ENCODE peak calls at places on chromosomes 11 and 22, in four cellular contexts. O, I, C and D are unnamed samples.

GRCh38 chr11:60700689-60701508 is 1.5 kb downstream of the MS4A8 start:
- DNase-seq in O (no peak), I (peak; percentile 24), C (peak; percentile 72), D (peak; percentile 41)

GRCh38 chr11:59262419-59262818 is 49.7 kb upstream of the MPEG1 start:
- DNase-seq in O (no peak), I (no peak), C (no peak), D (no peak)

GRCh38 chr11:28257761-28258160 is 149.6 kb downstream of the METTL15 start:
- DNase-seq in O (no peak), I (no peak), C (no peak), D (no peak)

GRCh38 chr11:45647786-45648185 is 17.6 kb downstream of the CHST1 start:
- DNase-seq in O (no peak), I (no peak), C (peak; percentile 86), D (no peak)

GRCh38 chr11:73310661-73311393 is 2.8 kb downstream of the ARHGEF17 start:
- DNase-seq in O (no peak), I (no peak), C (no peak), D (no peak)

GRCh38 chr22:47143249-47143938 is 380.9 kb downstream of the TBC1D22A start:
- DNase-seq in O (no peak), I (no peak), C (no peak), D (no peak)

GRCh38 chr11:6928916-6929315 is 2.7 kb downstream of the ZNF215 start:
- DNase-seq in O (no peak), I (no peak), C (peak; percentile 3), D (no peak)

GRCh38 chr11:35237860-35238715 is 99.1 kb downstream of the CD44 start:
- DNase-seq in O (peak; percentile 65), I (peak; percentile 70), C (peak; percentile 90), D (peak; percentile 73)

GRCh38 chr11:75858613-75859012 is 43.6 kb downstream of the UVRAG start:
- DNase-seq in O (peak; percentile 52), I (no peak), C (no peak), D (no peak)

GRCh38 chr11:18365736-18366135 is 28.6 kb upstream of the LDHA start:
- DNase-seq in O (no peak), I (no peak), C (no peak), D (no peak)

GRCh38 chr11:122163420-122163819 is 47.4 kb upstream of the BLID start:
- DNase-seq in O (no peak), I (no peak), C (no peak), D (no peak)

GRCh38 chr22:48277868-48278581 is 1515.6 kb downstream of the TBC1D22A start:
- DNase-seq in O (no peak), I (no peak), C (no peak), D (peak; percentile 50)

GRCh38 chr11:90525962-90526361 is 303.1 kb upstream of the CHORDC1 start:
- DNase-seq in O (no peak), I (no peak), C (no peak), D (no peak)

GRCh38 chr22:47788461-47788860 is 1026.0 kb downstream of the TBC1D22A start:
- DNase-seq in O (no peak), I (no peak), C (no peak), D (no peak)

GRCh38 chr11:47121056-47121455 is 55.6 kb downstream of the ARFGAP2 start:
- DNase-seq in O (no peak), I (no peak), C (no peak), D (no peak)

GRCh38 chr11:65427691-65428577 is 5.3 kb downstream of the NEAT1 start:
- DNase-seq in O (peak; percentile 78), I (peak; percentile 70), C (no peak), D (peak; percentile 71)

GRCh38 chr11:100978442-100978841 is 151.2 kb downstream of the PGR start:
- DNase-seq in O (no peak), I (no peak), C (peak; percentile 20), D (no peak)

GRCh38 chr11:70485326-70486025 is 87.1 kb downstream of the CTTN start:
- DNase-seq in O (no peak), I (no peak), C (no peak), D (no peak)

GRCh38 chr22:28034145-28034759 is 115.2 kb upstream of the PITPNB start:
- DNase-seq in O (no peak), I (no peak), C (no peak), D (no peak)

GRCh38 chr11:10657308-10658271 is 36.0 kb downstream of the IRAG1 start:
- DNase-seq in O (peak; percentile 75), I (peak; percentile 54), C (no peak), D (peak; percentile 35)

GRCh38 chr11:57791321-57792059 is 29.9 kb downstream of the CTNND1 start:
- DNase-seq in O (no peak), I (no peak), C (no peak), D (no peak)

GRCh38 chr11:19079643-19080440 is 19.3 kb upstream of the MRGPRX2 start:
- DNase-seq in O (peak; percentile 60), I (peak; percentile 89), C (no peak), D (peak; percentile 19)

GRCh38 chr22:36864454-36865215 is 3.8 kb downstream of the NCF4 start:
- DNase-seq in O (no peak), I (no peak), C (no peak), D (no peak)

GRCh38 chr11:102341844-102342318 is 5.1 kb upstream of the BIRC2 start:
- DNase-seq in O (peak; percentile 87), I (peak; percentile 86), C (peak; percentile 88), D (peak; percentile 87)

GRCh38 chr11:1682225-1682901 is 14.6 kb upstream of the KRTAP5-6 start:
- DNase-seq in O (no peak), I (no peak), C (no peak), D (peak; percentile 8)

GRCh38 chr11:29641201-29641600 is 375.6 kb downstream of the KCNA4 start:
- DNase-seq in O (no peak), I (peak; percentile 18), C (no peak), D (no peak)

GRCh38 chr11:76803811-76804600 is 20.9 kb downstream of the TSKU start:
- DNase-seq in O (peak; percentile 63), I (no peak), C (no peak), D (no peak)

GRCh38 chr11:104609297-104609696 is 289.0 kb downstream of the CASP12 start:
- DNase-seq in O (peak; percentile 86), I (peak; percentile 80), C (peak; percentile 65), D (peak; percentile 68)
- TF ChIP-seq CTCF in O (peak; percentile 91), I (peak; percentile 74), C (peak; percentile 74), D (peak; percentile 69)

DNA sequence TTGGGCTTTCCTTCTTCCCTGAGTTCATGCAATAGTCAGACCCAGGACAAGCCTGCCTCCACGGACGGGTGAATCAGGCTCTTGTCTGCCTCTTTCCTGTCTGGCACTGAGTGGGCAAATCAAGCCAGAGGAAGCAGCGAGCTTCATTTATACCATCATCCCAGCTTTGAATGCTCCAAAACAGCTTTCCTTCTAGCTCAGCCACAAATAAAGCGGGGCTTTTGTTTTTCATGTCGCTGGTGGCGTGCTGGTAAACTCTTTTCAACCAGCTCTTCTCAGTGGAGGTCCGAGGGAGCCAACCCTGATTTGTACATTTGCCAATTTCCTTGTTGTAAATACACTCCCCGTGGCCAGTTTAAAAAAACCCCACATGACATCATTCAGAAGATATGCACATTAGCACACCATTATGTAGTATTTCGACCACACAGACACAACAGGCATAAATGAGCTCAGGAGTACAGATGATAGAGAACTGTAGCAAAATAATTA is 8.6 kb downstream of the C11orf91 start:
- DNase-seq in O (peak; percentile 96), I (peak; percentile 98), C (peak; percentile 22), D (peak; percentile 89)
- H3K27ac ChIP-seq in O (peak overlapping the region; percentile 95), I (peak overlapping the region; percentile 91), C (no peak overlapping the region), D (peak overlapping the region; percentile 93)

GRCh38 chr11:13278620-13279486 is 1.3 kb downstream of the BMAL1 start:
- DNase-seq in O (no peak), I (peak; percentile 11), C (peak; percentile 66), D (peak; percentile 19)

GRCh38 chr11:13279487-13279834 is 1.9 kb downstream of the BMAL1 start:
- DNase-seq in O (no peak), I (no peak), C (no peak), D (no peak)

GRCh38 chr11:13276454-13276851 is 1.1 kb upstream of the BMAL1 start:
- DNase-seq in O (no peak), I (no peak), C (no peak), D (no peak)

GRCh38 chr11:13277719-13278619 is at the start of gene BMAL1:
- DNase-seq in O (peak; percentile 31), I (no peak), C (peak; percentile 50), D (peak; percentile 54)

GRCh38 chr11:13276852-13277718 is 505 bp upstream of the BMAL1 start:
- DNase-seq in O (peak; percentile 98), I (peak; percentile 98), C (peak; percentile 99), D (peak; percentile 98)
- TF ChIP-seq EZH2 in O (peak; percentile 71), I (peak; percentile 82), C (peak; percentile 64), D (no peak)

DNA sequence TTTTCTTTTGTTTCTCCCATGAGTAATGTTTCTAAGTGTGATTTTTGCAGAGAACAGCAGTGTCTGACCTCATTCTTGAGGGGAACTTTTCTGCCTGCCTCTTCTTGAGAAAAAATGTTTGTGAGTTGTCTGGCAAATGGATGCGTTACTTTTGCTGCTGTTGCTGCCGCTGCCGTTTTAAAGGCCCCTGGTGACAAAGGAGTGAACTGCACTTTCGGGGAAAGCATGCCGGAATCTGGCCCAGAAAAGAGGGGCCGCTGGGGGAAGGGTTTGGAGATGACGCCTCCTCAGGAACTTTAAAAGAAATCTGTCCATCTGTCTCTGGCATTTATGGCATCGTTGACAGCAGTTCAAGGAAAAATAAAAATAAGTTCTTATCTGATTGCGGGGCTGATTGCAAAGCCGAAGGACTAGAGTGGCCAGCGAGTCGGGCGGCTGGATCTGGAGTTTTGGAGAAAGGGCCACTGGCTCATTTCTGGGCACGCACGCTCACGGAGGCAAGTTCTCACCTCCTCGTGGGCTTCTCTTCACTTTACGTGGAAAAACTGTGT is 16.5 kb downstream of the ZBTB16 start:
- DNase-seq in O (peak; percentile 83), I (peak; percentile 57), C (peak; percentile 71), D (peak; percentile 80)
- TF ChIP-seq CTCF in O (peak; percentile 56), I (peak; percentile 63), C (peak; percentile 67), D (peak; percentile 59)

GRCh38 chr11:26014456-26015115 is 317.3 kb upstream of the ANO3 start:
- DNase-seq in O (no peak), I (no peak), C (no peak), D (no peak)
- H3K27ac ChIP-seq in O (no peak overlapping the region), I (no peak overlapping the region), C (no peak overlapping the region), D (no peak overlapping the region)